ENCODE peak calls at places on chromosomes 12 and 14, in seven cellular contexts. Z is LNCaP clone FGC, M is WTC11, U is astrocyte, D is right lobe of liver, Q is foreskin fibroblast, X is neural crest cell. T is an unnamed sample.

GRCh38 chr14:66920196-66920595 is 269.0 kb upstream of the GARIN2 start:
- DNase-seq in Z (no peak), Q (peak), U (no peak), X (no peak), M (no peak), D (no peak), T (no peak)

GRCh38 chr12:8027856-8028255 is 4.7 kb upstream of the FOXJ2 start:
- DNase-seq in Q (no peak), D (no peak), Z (no peak), U (no peak), X (no peak), M (no peak), T (no peak)

GRCh38 chr12:131164096-131164872 is 210.6 kb downstream of the ADGRD1 start:
- DNase-seq in M (no peak), X (no peak), Z (no peak), Q (no peak), D (no peak), U (no peak), T (no peak)

GRCh38 chr14:90732142-90732541 is 84.1 kb downstream of the TTC7B start:
- DNase-seq in Z (no peak), D (no peak), X (no peak), M (no peak), Q (no peak), U (no peak), T (no peak)

GRCh38 chr12:132723015-132723763 is 12.5 kb downstream of the PGAM5 start:
- DNase-seq in X (no peak), D (no peak), U (peak), M (no peak), Z (no peak), Q (no peak), T (no peak)

GRCh38 chr12:78177298-78177697 is 346.6 kb downstream of the NAV3 start:
- DNase-seq in D (no peak), U (no peak), Q (no peak), M (no peak), Z (no peak), X (no peak), T (no peak)

GRCh38 chr14:77306406-77307098 is 14.1 kb downstream of the POMT2 start:
- DNase-seq in D (no peak), Z (no peak), M (no peak), Q (peak), U (peak), X (no peak), T (no peak)

GRCh38 chr14:72801381-72801812 is 92.5 kb downstream of the DPF3 start:
- DNase-seq in X (no peak), Z (no peak), U (peak), Q (peak), M (no peak), D (no peak), T (no peak)

GRCh38 chr12:125579916-125580315 is 514.7 kb downstream of the AACS start:
- DNase-seq in D (no peak), M (no peak), X (no peak), Z (no peak), U (no peak), Q (no peak), T (no peak)

DNA sequence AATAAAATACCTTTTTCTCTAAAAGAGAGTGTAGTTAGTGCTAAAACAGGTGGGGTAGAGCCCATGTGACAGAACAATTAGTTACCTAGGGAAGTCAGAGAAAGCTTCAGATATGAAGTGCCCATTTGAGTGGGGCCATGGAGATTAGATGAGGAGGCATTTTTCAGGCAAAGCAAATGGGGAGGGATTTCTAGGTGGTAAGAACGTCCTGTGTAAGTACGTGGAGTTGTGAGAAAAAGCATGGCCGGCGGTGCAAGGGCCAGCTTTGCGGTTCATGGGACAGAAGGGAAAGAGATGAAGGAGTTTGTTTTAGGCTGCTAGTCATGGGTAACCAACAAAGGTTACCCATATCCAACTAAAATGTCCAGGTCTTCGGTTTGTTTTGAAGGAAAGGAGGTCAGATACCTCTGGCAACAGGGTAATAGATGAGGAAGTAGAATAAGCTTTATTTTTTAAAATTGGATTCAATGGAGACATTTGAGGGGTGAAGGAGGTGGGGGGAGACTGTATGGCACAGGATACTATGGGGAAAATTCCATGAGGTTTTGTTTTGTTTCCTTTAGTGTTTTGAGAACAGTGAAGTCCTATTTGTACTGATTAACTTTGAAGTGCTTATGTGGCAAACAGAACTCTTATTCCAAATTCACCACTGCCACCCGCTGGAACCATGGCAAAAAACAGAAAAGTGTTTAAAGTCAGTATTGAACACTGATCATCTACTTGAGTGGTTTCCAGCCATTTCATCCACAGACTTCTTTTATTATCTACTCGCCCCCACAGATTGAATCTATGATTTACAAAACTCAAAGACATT is 10.0 kb upstream of the SNRPF start:
- DNase-seq in U (no peak), D (no peak), Z (no peak), M (no peak), Q (peak), X (no peak), T (no peak)
- TF ChIP-seq CTCF in U (peak), D (peak), Z (peak), M (no peak), Q (peak), X (peak), T (peak)

DNA sequence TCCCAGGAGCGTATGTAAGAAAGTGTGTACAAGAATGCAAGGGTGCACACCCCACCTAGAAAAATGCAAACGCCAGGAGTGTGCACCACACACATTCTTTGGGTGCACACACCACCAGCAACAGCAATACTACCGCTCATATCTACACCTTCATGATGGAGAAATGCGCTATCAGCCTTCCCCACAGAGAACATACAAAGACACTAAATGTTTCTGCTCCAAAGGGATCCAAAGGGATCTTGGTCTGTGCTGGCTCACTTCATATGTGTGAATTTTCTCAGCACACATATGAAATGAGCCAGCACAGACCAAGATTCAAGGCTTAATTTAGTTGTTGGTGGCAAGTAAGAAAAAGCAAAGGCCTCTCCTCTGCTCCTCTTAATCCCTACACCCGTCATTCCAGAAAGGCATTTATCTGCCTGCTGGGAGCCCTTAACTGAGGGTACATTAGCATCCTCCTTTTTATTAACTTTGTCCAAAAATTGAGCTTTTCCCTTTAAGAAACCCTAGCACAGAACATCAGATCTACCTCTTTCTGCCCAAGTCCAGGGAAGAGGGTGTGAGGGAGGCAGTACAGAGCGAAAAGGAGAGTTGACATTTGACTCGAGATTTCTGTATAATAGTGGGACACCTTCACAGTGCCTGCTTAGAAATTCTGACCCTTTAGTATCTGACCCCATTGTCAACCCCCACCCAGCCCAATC is 8.3 kb downstream of the BMP4 start:
- DNase-seq in M (no peak), Q (no peak), Z (no peak), X (no peak), U (no peak), D (no peak), T (no peak)
- TF ChIP-seq CTCF in M (no peak), Q (no peak), Z (no peak), X (no peak), U (no peak), D (no peak), T (no peak)

GRCh38 chr12:26370098-26370497 is 174.7 kb downstream of the SSPN start:
- DNase-seq in Z (no peak), Q (no peak), D (no peak), M (no peak), X (no peak), U (no peak), T (no peak)
- TF ChIP-seq CTCF in Z (peak), Q (no peak), D (no peak), M (no peak), X (no peak), U (no peak), T (no peak)

GRCh38 chr12:55942055-55942454 is 11.1 kb downstream of the DGKA start:
- DNase-seq in Z (no peak), M (no peak), U (no peak), Q (no peak), X (no peak), D (no peak), T (no peak)

GRCh38 chr12:55942577-55943136 is 11.7 kb downstream of the DGKA start:
- DNase-seq in U (no peak), D (no peak), Q (no peak), Z (no peak), M (no peak), X (no peak), T (no peak)

GRCh38 chr12:55946553-55946952 is 15.6 kb downstream of the DGKA start:
- DNase-seq in D (no peak), Q (no peak), Z (no peak), X (no peak), U (no peak), M (no peak), T (no peak)
- TF ChIP-seq CTCF in D (no peak), Q (no peak), Z (no peak), X (no peak), U (no peak), M (no peak), T (no peak)

GRCh38 chr14:64117671-64118402 is 176.3 kb downstream of the ESR2 start:
- DNase-seq in Q (peak), X (no peak), M (no peak), U (peak), D (peak), Z (no peak), T (no peak)
- TF ChIP-seq CTCF in Q (no peak), X (no peak), M (no peak), U (no peak), D (no peak), Z (no peak), T (peak)

GRCh38 chr12:2548095-2548494 is 246.7 kb upstream of the FKBP4 start:
- DNase-seq in M (no peak), Z (no peak), Q (peak), X (no peak), D (no peak), U (no peak), T (no peak)
- TF ChIP-seq CTCF in M (no peak), Z (no peak), Q (peak), X (no peak), D (no peak), U (no peak), T (peak)

T was measured in chondrocyte.